ENCODE peak calls at places on chromosomes 11 and 22, in eight cellular contexts. One of them, this sample, is unnamed.
A peak's percentile ranks its signal among the peaks of the same experiment; 100 is the strongest.

GRCh38 chr11:1254086-1254648 is 31.3 kb downstream of the MUC5B start:
- DNase-seq in T-helper 2 cell treated with Interferon-gamma antibody and Interleukin-4, amounts not matched to agents 5 μg/mL and 100 μg/mL, for 36 hours: no peak
- DNase-seq in AG08395: no peak
- DNase-seq in Calu3: no peak
- DNase-seq in islet precursor cell: no peak
- DNase-seq in RPMI7951: no peak
- DNase-seq in Right ventricle myocardium superior: no peak
- DNase-seq in lung: no peak
- DNase-seq in this sample: no peak

GRCh38 chr11:63663809-63664208 is 7.4 kb downstream of the ATL3 start:
- DNase-seq in AG08395: peak; percentile 77
- DNase-seq in lung: no peak
- DNase-seq in Right ventricle myocardium superior: no peak
- DNase-seq in T-helper 2 cell treated with Interferon-gamma antibody and Interleukin-4, amounts not matched to agents 5 μg/mL and 100 μg/mL, for 36 hours: no peak
- DNase-seq in islet precursor cell: no peak
- DNase-seq in Calu3: no peak
- DNase-seq in RPMI7951: peak; percentile 60
- DNase-seq in this sample: no peak

GRCh38 chr11:60875366-60875720 is 8.0 kb downstream of the ZP1 start:
- DNase-seq in Right ventricle myocardium superior: no peak
- DNase-seq in Calu3: no peak
- DNase-seq in islet precursor cell: no peak
- DNase-seq in RPMI7951: no peak
- DNase-seq in T-helper 2 cell treated with Interferon-gamma antibody and Interleukin-4, amounts not matched to agents 5 μg/mL and 100 μg/mL, for 36 hours: no peak
- DNase-seq in AG08395: no peak
- DNase-seq in lung: no peak
- DNase-seq in this sample: no peak

GRCh38 chr11:56848105-56848809 is 99.8 kb upstream of the OR9G4 start:
- DNase-seq in lung: no peak
- DNase-seq in islet precursor cell: no peak
- DNase-seq in T-helper 2 cell treated with Interferon-gamma antibody and Interleukin-4, amounts not matched to agents 5 μg/mL and 100 μg/mL, for 36 hours: no peak
- DNase-seq in Calu3: no peak
- DNase-seq in Right ventricle myocardium superior: no peak
- DNase-seq in RPMI7951: peak; percentile 10
- DNase-seq in AG08395: no peak
- DNase-seq in this sample: no peak

GRCh38 chr11:1873048-1873812 is 18.5 kb downstream of the PRR33 start:
- DNase-seq in T-helper 2 cell treated with Interferon-gamma antibody and Interleukin-4, amounts not matched to agents 5 μg/mL and 100 μg/mL, for 36 hours: no peak
- DNase-seq in RPMI7951: peak; percentile 35
- DNase-seq in lung: no peak
- DNase-seq in Right ventricle myocardium superior: peak; percentile 50
- DNase-seq in Calu3: no peak
- DNase-seq in AG08395: no peak
- DNase-seq in islet precursor cell: no peak
- DNase-seq in this sample: no peak

GRCh38 chr11:84019576-84020194 is 733.5 kb upstream of the CCDC90B start:
- DNase-seq in AG08395: peak; percentile 6
- DNase-seq in Right ventricle myocardium superior: no peak
- DNase-seq in Calu3: no peak
- DNase-seq in islet precursor cell: peak; percentile 77
- DNase-seq in lung: no peak
- DNase-seq in T-helper 2 cell treated with Interferon-gamma antibody and Interleukin-4, amounts not matched to agents 5 μg/mL and 100 μg/mL, for 36 hours: no peak
- DNase-seq in RPMI7951: peak; percentile 6
- DNase-seq in this sample: no peak

GRCh38 chr11:49851971-49852389 is 100.2 kb upstream of the OR4C13 start:
- DNase-seq in lung: no peak
- DNase-seq in Calu3: no peak
- DNase-seq in T-helper 2 cell treated with Interferon-gamma antibody and Interleukin-4, amounts not matched to agents 5 μg/mL and 100 μg/mL, for 36 hours: no peak
- DNase-seq in Right ventricle myocardium superior: no peak
- DNase-seq in islet precursor cell: no peak
- DNase-seq in AG08395: no peak
- DNase-seq in RPMI7951: no peak
- DNase-seq in this sample: no peak

GRCh38 chr11:129230006-129230405 is 37.9 kb upstream of the ARHGAP32 start:
- DNase-seq in Right ventricle myocardium superior: no peak
- DNase-seq in Calu3: no peak
- DNase-seq in lung: no peak
- DNase-seq in RPMI7951: peak; percentile 29
- DNase-seq in islet precursor cell: no peak
- DNase-seq in AG08395: no peak
- DNase-seq in T-helper 2 cell treated with Interferon-gamma antibody and Interleukin-4, amounts not matched to agents 5 μg/mL and 100 μg/mL, for 36 hours: no peak
- DNase-seq in this sample: no peak

GRCh38 chr22:32764330-32765116 is 37.0 kb upstream of the TIMP3 start:
- DNase-seq in Calu3: no peak
- DNase-seq in Right ventricle myocardium superior: peak; percentile 77
- DNase-seq in T-helper 2 cell treated with Interferon-gamma antibody and Interleukin-4, amounts not matched to agents 5 μg/mL and 100 μg/mL, for 36 hours: no peak
- DNase-seq in lung: peak; percentile 36
- DNase-seq in AG08395: peak; percentile 71
- DNase-seq in islet precursor cell: no peak
- DNase-seq in RPMI7951: peak; percentile 74
- DNase-seq in this sample: no peak

GRCh38 chr22:44685384-44686056 is 16.5 kb upstream of the PRR5 start:
- DNase-seq in RPMI7951: peak; percentile 62
- DNase-seq in islet precursor cell: peak; percentile 90
- DNase-seq in Right ventricle myocardium superior: peak; percentile 57
- DNase-seq in AG08395: peak; percentile 74
- DNase-seq in Calu3: peak; percentile 74
- DNase-seq in T-helper 2 cell treated with Interferon-gamma antibody and Interleukin-4, amounts not matched to agents 5 μg/mL and 100 μg/mL, for 36 hours: peak; percentile 81
- DNase-seq in lung: peak; percentile 62
- DNase-seq in this sample: peak; percentile 74

GRCh38 chr22:48491451-48491941 is 1336.2 kb downstream of the BRD1 start:
- DNase-seq in Right ventricle myocardium superior: peak; percentile 31
- DNase-seq in AG08395: peak; percentile 64
- DNase-seq in islet precursor cell: peak; percentile 54
- DNase-seq in T-helper 2 cell treated with Interferon-gamma antibody and Interleukin-4, amounts not matched to agents 5 μg/mL and 100 μg/mL, for 36 hours: no peak
- DNase-seq in RPMI7951: no peak
- DNase-seq in Calu3: no peak
- DNase-seq in lung: no peak
- DNase-seq in this sample: no peak

GRCh38 chr11:71106671-71107070 is 145.7 kb downstream of the SHANK2 start:
- DNase-seq in T-helper 2 cell treated with Interferon-gamma antibody and Interleukin-4, amounts not matched to agents 5 μg/mL and 100 μg/mL, for 36 hours: no peak
- DNase-seq in islet precursor cell: no peak
- DNase-seq in RPMI7951: no peak
- DNase-seq in lung: no peak
- DNase-seq in Right ventricle myocardium superior: no peak
- DNase-seq in AG08395: no peak
- DNase-seq in Calu3: no peak
- DNase-seq in this sample: no peak

GRCh38 chr11:81869337-81870065 is 864.2 kb downstream of the FAM181B start:
- DNase-seq in Calu3: no peak
- DNase-seq in AG08395: no peak
- DNase-seq in Right ventricle myocardium superior: no peak
- DNase-seq in RPMI7951: peak; percentile 39
- DNase-seq in T-helper 2 cell treated with Interferon-gamma antibody and Interleukin-4, amounts not matched to agents 5 μg/mL and 100 μg/mL, for 36 hours: peak; percentile 91
- DNase-seq in lung: no peak
- DNase-seq in islet precursor cell: no peak
- DNase-seq in this sample: peak; percentile 92

This sample was measured in central memory CD4-positive, alpha-beta T cell.